ENCODE peak calls at places on chromosomes 16 and 17, in four cellular contexts. O is RWPE1, G is IMR-90, K is pancreas. N is an unnamed sample.

GRCh38 chr16:56204836-56205235 is 13.5 kb downstream of the GNAO1 start:
- DNase-seq in O (no peak), G (no peak), K (no peak), N (no peak)

GRCh38 chr17:70021726-70022125 is 53.3 kb upstream of the KCNJ16 start:
- DNase-seq in O (no peak), G (peak; percentile 7), K (no peak), N (no peak)

GRCh38 chr16:11011326-11011725 is 67.0 kb downstream of the CLEC16A start:
- DNase-seq in O (no peak), G (no peak), K (no peak), N (no peak)

GRCh38 chr16:69520800-69521602 is 44.8 kb upstream of the NFAT5 start:
- DNase-seq in O (no peak), G (no peak), K (no peak), N (peak; percentile 36)

GRCh38 chr17:49862781-49863331 is 15.0 kb upstream of the TAC4 start:
- DNase-seq in O (no peak), G (no peak), K (no peak), N (no peak)

GRCh38 chr17:10119203-10120112 is 78.9 kb downstream of the GAS7 start:
- DNase-seq in O (peak; percentile 79), G (no peak), K (peak; percentile 65), N (no peak)

GRCh38 chr17:28327031-28327607 is 8.1 kb downstream of the TMEM97 start:
- DNase-seq in O (no peak), G (peak; percentile 52), K (peak; percentile 8), N (no peak)

GRCh38 chr17:71252446-71252845 is 868.4 kb upstream of the SOX9 start:
- DNase-seq in O (no peak), G (no peak), K (no peak), N (no peak)

GRCh38 chr16:87808108-87808507 is 42.3 kb upstream of the KLHDC4 start:
- DNase-seq in O (no peak), G (no peak), K (no peak), N (no peak)

GRCh38 chr17:50563095-50563511 is 2.6 kb downstream of the CACNA1G start:
- DNase-seq in O (no peak), G (no peak), K (no peak), N (no peak)

GRCh38 chr17:63035271-63035670 is 69.2 kb downstream of the TANC2 start:
- DNase-seq in O (no peak), G (peak; percentile 90), K (no peak), N (no peak)

GRCh38 chr16:70267516-70267915 is 15.8 kb upstream of the EXOSC6 start:
- DNase-seq in O (no peak), G (peak; percentile 55), K (no peak), N (no peak)

GRCh38 chr16:1520461-1520860 is 13.0 kb upstream of the TMEM204 start:
- DNase-seq in O (no peak), G (no peak), K (no peak), N (no peak)

GRCh38 chr16:53773881-53774280 is 69.9 kb downstream of the FTO start:
- DNase-seq in O (no peak), G (no peak), K (no peak), N (no peak)

GRCh38 chr17:50550661-50551432 is 3.9 kb downstream of the SPATA20 start:
- DNase-seq in O (no peak), G (peak; percentile 85), K (peak; percentile 83), N (no peak)

GRCh38 chr17:47810200-47810821 is 11.3 kb downstream of the OSBPL7 start:
- DNase-seq in O (peak; percentile 83), G (peak; percentile 87), K (peak; percentile 85), N (peak; percentile 66)

GRCh38 chr17:55763856-55764255 is 13.0 kb downstream of the PCTP start:
- DNase-seq in O (no peak), G (no peak), K (no peak), N (no peak)

GRCh38 chr17:70076831-70077230 is 1.8 kb downstream of the KCNJ16 start:
- DNase-seq in O (no peak), G (no peak), K (no peak), N (no peak)

GRCh38 chr17:69967910-69968411 is 107.1 kb upstream of the KCNJ16 start:
- DNase-seq in O (no peak), G (peak; percentile 98), K (no peak), N (no peak)

GRCh38 chr17:40303706-40304450 is 5.1 kb upstream of the RARA start:
- DNase-seq in O (no peak), G (peak; percentile 50), K (no peak), N (no peak)

GRCh38 chr16:68676113-68676860 is 31.2 kb downstream of the CDH3 start:
- DNase-seq in O (no peak), G (no peak), K (no peak), N (no peak)

GRCh38 chr17:72565758-72566157 is 444.9 kb downstream of the SOX9 start:
- DNase-seq in O (no peak), G (no peak), K (no peak), N (no peak)

GRCh38 chr17:46793541-46793940 is 25.0 kb downstream of the WNT3 start:
- DNase-seq in O (no peak), G (no peak), K (no peak), N (no peak)

GRCh38 chr16:5905935-5906334 is 808.3 kb upstream of the EEF2KMT start:
- DNase-seq in O (no peak), G (no peak), K (no peak), N (no peak)

GRCh38 chr16:89491238-89491869 is 993 bp upstream of the ANKRD11 start:
- DNase-seq in O (no peak), G (no peak), K (no peak), N (no peak)
- TF ChIP-seq CTCF in O (no peak), G (no peak), K (no peak), N (no peak)

DNA sequence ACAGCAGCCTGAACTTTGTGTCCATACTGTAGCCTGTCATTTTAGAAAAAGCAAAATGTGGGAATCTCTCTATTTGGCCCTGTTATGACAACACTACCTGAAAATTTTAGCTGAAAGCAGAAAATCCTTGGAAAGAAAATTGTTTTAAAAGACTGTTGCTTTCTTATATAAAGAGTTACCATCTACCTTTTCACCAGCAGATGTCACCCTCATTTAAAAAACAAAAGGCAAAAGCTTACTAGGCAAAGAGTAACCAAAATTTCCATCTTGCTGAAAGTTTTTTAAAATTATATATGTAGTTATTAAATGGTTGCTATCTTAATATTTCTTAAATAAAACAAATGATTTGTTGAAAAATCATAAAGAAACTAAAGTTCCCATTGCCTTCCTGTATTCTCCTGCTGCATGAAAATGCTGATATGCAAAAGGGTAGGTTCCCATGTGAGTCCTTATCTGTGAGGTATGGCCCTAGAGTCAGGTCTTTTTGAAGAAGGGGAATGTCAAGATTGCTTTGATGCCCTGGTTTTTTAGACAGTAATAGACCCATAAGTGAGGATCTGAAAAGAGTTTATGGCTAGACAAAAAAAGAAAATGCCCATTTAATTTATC is 61.0 kb downstream of the TNRC6C start:
- DNase-seq in O (no peak), G (peak; percentile 62), K (no peak), N (no peak)
- TF ChIP-seq CTCF in O (peak; percentile 76), G (peak; percentile 71), K (peak; percentile 29), N (peak; percentile 44)

GRCh38 chr17:61393550-61393903 is 6.1 kb upstream of the TBX2 start:
- DNase-seq in O (no peak), G (peak; percentile 18), K (no peak), N (no peak)
- TF ChIP-seq CTCF in O (no peak), G (peak; percentile 43), K (no peak), N (peak; percentile 9)

GRCh38 chr17:81259058-81259605 is 20.0 kb downstream of the NDUFAF8 start:
- DNase-seq in O (no peak), G (no peak), K (no peak), N (no peak)

GRCh38 chr17:81256616-81257015 is 17.5 kb downstream of the NDUFAF8 start:
- DNase-seq in O (no peak), G (peak; percentile 79), K (no peak), N (no peak)

GRCh38 chr17:81260171-81260570 is 21.1 kb downstream of the NDUFAF8 start:
- DNase-seq in O (no peak), G (no peak), K (no peak), N (no peak)

GRCh38 chr17:81257533-81257932 is 18.4 kb downstream of the NDUFAF8 start:
- DNase-seq in O (no peak), G (no peak), K (no peak), N (no peak)

DNA sequence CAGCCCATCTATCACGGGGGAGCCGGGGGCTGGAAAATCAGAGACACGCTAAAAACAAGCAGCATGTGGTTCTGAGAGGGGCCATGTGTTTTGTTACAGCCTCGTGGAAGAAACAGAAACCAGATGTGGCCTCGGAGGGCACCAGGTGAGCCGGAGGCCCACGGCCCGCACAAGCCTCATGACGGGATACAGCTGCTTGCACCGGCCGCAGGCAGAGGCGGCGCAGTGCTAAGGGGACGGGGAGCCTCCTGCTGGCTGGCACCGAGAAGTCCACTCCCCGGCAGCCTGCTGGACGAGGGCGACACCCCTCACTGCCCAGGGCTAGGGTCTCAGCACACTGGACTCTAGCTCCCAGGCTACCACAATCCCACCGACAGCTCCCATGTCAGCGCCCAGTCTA is 19.2 kb downstream of the NDUFAF8 start:
- DNase-seq in O (no peak), G (no peak), K (no peak), N (no peak)
- TF ChIP-seq CTCF in O (no peak), G (no peak), K (no peak), N (no peak)

DNA sequence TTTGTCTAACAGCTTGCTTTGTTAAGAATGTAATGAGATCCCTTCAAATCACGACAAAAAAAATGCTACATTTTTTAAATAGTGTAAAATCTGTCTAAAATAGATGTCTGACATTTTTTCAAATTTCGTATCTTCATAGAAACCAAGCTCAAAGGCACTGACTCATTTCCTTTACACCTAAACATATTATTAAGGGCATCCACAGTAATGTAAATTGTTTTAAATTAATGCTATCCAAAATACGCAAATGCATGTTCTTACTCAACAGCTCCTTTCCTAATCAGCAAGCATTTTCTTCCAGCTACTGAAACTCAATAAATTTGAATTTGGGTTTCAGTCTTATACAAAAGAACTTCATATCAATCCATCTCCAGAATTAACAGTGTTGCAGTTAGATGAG is 4.4 kb downstream of the C16orf87 start:
- DNase-seq in O (no peak), G (peak; percentile 85), K (no peak), N (no peak)
- TF ChIP-seq CTCF in O (no peak), G (no peak), K (no peak), N (no peak)

DNA sequence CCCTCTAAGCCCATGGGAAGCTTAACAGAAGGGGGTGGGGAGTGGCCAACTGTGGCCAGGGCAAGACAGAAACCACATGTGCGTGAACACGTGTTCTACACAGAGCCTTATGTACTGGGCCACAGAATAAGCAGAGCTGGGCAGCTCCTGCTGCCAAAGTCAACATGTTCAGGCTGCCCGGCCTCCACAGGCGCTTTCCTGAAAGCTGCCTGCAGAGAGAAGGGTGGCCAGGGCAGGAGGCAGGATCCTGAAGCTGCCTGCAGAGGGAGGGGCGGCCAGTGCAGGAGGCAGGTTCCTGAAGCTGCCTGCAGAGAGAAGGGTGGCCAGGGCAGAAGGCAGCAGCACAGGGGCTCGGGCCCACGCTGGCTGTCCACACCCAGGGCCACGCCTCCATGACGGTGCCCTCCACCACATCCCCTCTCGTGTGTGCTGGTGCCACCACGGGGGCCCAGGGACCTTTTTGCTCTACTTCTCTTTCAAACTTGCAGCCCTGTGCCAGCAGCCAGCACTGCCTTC is 79.5 kb downstream of the ANKRD11 start:
- DNase-seq in O (peak; percentile 29), G (peak; percentile 86), K (peak; percentile 94), N (no peak)
- TF ChIP-seq CTCF in O (no peak), G (no peak), K (no peak), N (no peak)

N was measured in GM10248.